ENCODE peak calls at places on chromosome 2, in four cellular contexts. V, Z, D and B are unnamed samples.

GRCh38 chr2:228657807-228658402 is 476.4 kb upstream of the SPHKAP start:
- DNase-seq in V (peak; percentile 48), Z (no peak), D (no peak), B (no peak)

GRCh38 chr2:219798430-219798829 is 171.0 kb downstream of the SLC4A3 start:
- DNase-seq in V (no peak), Z (no peak), D (no peak), B (no peak)

GRCh38 chr2:238448031-238448955 is 21.6 kb downstream of the ASB1 start:
- DNase-seq in V (no peak), Z (no peak), D (no peak), B (no peak)

GRCh38 chr2:147945660-147946059 is 74.9 kb downstream of the ORC4 start:
- DNase-seq in V (peak; percentile 5), Z (no peak), D (no peak), B (no peak)

GRCh38 chr2:107932986-107933385 is 53.3 kb upstream of the SLC5A7 start:
- DNase-seq in V (peak; percentile 7), Z (no peak), D (no peak), B (no peak)

GRCh38 chr2:42513252-42513918 is 19.6 kb upstream of the KCNG3 start:
- DNase-seq in V (peak; percentile 65), Z (no peak), D (peak; percentile 11), B (no peak)

GRCh38 chr2:178397002-178397605 is 53.9 kb downstream of the PRKRA start:
- DNase-seq in V (peak; percentile 53), Z (no peak), D (no peak), B (no peak)

GRCh38 chr2:235900631-235901030 is 267.6 kb downstream of the GBX2 start:
- DNase-seq in V (peak; percentile 28), Z (no peak), D (no peak), B (no peak)

GRCh38 chr2:230324503-230324902 is 2.5 kb upstream of the SP140L start:
- DNase-seq in V (no peak), Z (no peak), D (no peak), B (no peak)

GRCh38 chr2:160730296-160730995 is 236.8 kb upstream of the RBMS1 start:
- DNase-seq in V (no peak), Z (no peak), D (no peak), B (no peak)
- H3K27me3 ChIP-seq in V (no peaks in the 10 kb centered on the region), Z (no peaks in the 10 kb centered on the region), D (no peaks in the 10 kb centered on the region), B (no peaks in the 10 kb centered on the region)

GRCh38 chr2:237353207-237353606 is 60.8 kb downstream of the COL6A3 start:
- DNase-seq in V (no peak), Z (no peak), D (no peak), B (no peak)
- H3K27me3 ChIP-seq in V (peaks cover 20% of the 10 kb centered on the region), Z (no peaks in the 10 kb centered on the region), D (no peaks in the 10 kb centered on the region), B (no peaks in the 10 kb centered on the region)

DNA sequence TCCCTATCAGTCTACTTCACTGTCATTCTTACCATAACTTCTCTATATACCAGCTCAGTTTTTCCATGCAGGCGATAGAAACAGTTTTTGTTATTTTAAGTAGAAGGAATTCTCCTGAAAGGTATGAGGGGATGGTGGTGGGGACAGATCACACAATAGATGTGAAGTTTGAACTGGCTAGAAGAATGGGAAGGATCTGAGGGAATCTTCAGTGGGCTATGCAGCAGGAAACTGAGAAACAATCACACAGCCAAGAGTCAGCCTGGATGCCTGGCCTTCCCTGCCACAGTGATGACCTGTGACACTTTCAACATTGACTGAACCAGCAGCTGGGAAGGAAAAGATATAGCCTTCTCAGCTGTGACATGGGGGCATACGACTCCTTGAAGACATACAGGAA is 329.1 kb upstream of the GULP1 start:
- DNase-seq in V (no peak), Z (no peak), D (no peak), B (no peak)
- H3K27me3 ChIP-seq in V (no peaks in the 10 kb centered on the region), Z (no peaks in the 10 kb centered on the region), D (no peaks in the 10 kb centered on the region), B (no peaks in the 10 kb centered on the region)

GRCh38 chr2:126638781-126639180 is 17.2 kb upstream of the GYPC start:
- DNase-seq in V (no peak), Z (no peak), D (no peak), B (no peak)

GRCh38 chr2:126639276-126639675 is 16.7 kb upstream of the GYPC start:
- DNase-seq in V (no peak), Z (no peak), D (no peak), B (no peak)

GRCh38 chr2:126637393-126637792 is 18.6 kb upstream of the GYPC start:
- DNase-seq in V (no peak), Z (no peak), D (no peak), B (no peak)

GRCh38 chr2:126635281-126635680 is 20.7 kb upstream of the GYPC start:
- DNase-seq in V (no peak), Z (no peak), D (no peak), B (no peak)

DNA sequence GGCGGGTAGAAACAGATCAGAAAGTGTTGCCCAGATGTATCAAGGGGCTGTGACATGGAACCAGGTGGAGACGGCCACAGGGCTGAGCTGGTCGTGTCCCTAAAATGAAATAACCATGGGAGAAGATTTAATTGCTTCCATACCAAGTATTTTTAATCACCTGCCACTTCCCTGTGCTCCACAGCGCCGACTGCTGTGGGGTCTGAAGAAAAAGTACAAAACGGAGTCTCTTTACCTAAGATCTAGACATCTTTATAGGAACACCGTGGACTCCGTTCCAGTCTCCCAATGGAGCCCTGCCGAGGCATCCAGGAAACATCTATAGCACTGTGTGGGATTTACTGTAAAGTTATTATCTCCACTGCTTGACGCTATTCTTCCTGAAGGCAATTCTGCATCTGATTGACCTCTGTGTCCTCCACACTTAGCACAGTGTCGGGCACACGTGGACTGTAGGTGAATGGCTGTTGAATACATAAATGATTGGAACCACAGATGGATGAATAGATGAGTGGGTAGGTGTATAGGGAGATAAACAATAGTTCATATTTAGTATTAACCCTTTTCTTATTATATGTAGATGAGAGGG is 21.6 kb upstream of the GYPC start:
- DNase-seq in V (no peak), Z (no peak), D (no peak), B (no peak)
- H3K27me3 ChIP-seq in V (no peaks in the 10 kb centered on the region), Z (no peaks in the 10 kb centered on the region), D (peaks cover 2% of the 10 kb centered on the region), B (no peaks in the 10 kb centered on the region)

GRCh38 chr2:222292113-222292737 is 6.6 kb downstream of the PAX3 start:
- DNase-seq in V (no peak), Z (no peak), D (no peak), B (no peak)
- H3K27me3 ChIP-seq in V (peaks cover 78% of the 10 kb centered on the region), Z (no peaks in the 10 kb centered on the region), D (no peaks in the 10 kb centered on the region), B (no peaks in the 10 kb centered on the region)

DNA sequence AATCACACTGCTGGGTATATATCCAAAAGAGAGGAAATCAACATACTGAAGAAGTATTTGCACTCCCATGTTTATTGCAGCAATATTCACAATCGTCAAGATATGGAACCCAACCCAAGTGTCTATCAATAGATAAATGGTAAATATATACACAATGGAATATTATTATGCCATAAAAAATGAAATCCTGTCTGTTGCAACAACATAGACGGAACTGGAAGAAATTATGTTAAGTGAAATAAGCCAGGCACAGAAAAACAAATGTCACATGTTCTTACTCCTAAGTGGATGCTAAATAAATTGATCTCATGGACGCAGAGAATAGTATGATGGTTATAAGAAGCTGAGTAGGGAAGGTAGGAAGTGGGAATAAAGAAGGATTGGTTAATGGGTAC is 65.7 kb downstream of the NCKAP1 start:
- DNase-seq in V (no peak), Z (no peak), D (no peak), B (no peak)
- H3K27me3 ChIP-seq in V (no peaks in the 10 kb centered on the region), Z (no peaks in the 10 kb centered on the region), D (no peaks in the 10 kb centered on the region), B (no peaks in the 10 kb centered on the region)

GRCh38 chr2:210222607-210223006 is 2.6 kb downstream of the ACADL start:
- DNase-seq in V (no peak), Z (no peak), D (no peak), B (no peak)
- H3K27me3 ChIP-seq in V (no peaks in the 10 kb centered on the region), Z (no peaks in the 10 kb centered on the region), D (no peaks in the 10 kb centered on the region), B (no peaks in the 10 kb centered on the region)

DNA sequence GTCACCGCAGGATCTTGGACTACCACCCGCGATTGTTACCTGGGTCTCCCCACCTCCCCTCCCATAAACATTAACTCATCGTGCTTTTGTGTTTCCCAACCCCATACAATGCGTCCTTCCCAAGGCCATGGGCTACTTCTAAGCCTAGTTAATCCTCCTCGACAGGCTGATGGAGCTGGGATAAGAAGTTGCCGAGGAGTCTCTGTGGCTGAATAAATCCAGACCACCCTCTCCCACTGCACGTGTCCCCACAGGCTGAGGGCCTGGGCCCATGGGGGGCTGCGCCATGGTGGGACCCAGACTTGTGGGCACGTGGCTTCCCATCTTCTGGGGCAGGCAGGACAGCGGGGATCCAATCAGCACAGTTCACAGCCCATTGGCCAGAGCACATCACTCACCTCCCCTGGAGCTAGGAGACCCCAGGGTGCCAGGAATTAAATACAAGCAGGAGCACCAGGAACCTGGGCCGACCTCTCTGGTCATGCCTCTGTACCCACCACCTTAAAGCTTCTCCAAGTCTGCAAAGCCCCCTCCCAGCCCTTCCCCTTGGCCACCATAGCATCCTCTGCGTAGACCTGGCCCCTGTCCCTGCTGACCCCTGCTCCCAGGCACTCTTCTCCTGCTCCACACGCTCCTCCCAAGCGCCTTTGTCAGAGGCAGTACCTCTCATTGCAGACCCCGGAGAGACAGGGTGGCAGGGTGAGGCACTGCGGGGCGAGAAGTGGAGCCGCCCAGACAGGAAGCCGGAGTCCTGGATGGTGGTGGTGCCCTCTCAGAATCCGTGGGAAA is 51.0 kb upstream of the ID2 start:
- DNase-seq in V (no peak), Z (no peak), D (no peak), B (no peak)
- H3K27me3 ChIP-seq in V (no peaks in the 10 kb centered on the region), Z (no peaks in the 10 kb centered on the region), D (no peaks in the 10 kb centered on the region), B (no peaks in the 10 kb centered on the region)

DNA sequence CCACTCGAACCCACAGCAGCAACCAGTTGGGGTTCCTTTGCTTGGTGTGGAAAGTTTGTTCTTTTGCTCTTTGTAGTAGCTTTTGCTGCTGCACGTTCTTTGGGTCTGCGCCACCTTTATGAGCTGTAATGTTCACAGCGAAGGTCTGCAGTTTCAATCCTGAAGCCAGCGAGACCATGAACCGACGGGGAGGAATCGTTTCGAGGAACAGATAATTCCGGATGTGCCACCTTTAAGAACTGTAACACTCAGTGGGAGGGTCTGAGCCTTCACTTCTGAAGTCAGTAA is 14.3 kb downstream of the GPR17 start:
- DNase-seq in V (no peak), Z (no peak), D (no peak), B (peak; percentile 21)
- H3K27me3 ChIP-seq in V (peaks cover 11% of the 10 kb centered on the region), Z (no peaks in the 10 kb centered on the region), D (no peaks in the 10 kb centered on the region), B (no peaks in the 10 kb centered on the region)

DNA sequence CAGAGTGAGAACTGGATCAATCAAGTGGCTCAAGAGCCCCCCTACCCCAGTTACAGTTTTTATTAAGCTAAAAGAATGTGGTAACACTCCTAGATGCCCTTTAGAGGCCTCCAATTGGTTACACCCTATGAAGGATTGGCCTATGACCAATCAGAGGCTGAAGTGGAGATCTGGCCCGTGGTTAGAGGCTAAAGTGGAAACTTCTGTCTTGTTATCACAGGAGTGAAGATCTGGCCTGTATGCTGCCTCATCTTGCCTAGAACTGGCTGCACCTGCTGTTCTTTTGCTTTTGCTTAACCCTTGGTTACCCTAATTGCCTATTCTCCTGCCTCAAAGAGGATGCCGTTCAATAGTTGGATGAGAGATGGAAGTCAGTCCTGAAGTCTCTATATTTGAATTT is 100.1 kb upstream of the MAP2 start:
- DNase-seq in V (no peak), Z (no peak), D (no peak), B (no peak)
- H3K27me3 ChIP-seq in V (no peaks in the 10 kb centered on the region), Z (no peaks in the 10 kb centered on the region), D (no peaks in the 10 kb centered on the region), B (no peaks in the 10 kb centered on the region)